ENCODE peak calls at places on chromosomes 6 and 20, in eight cellular contexts. V is mammary epithelial cell, C is aorta, P is A549, Z is endodermal cell, H is cardiac muscle cell, N is K562, X is lower lobe of right lung. Y is an unnamed sample. For H3K4me1, the result is how much of the 10 kb centered on the place peaks cover.

GRCh38 chr6:141488466-141488865 is 644.3 kb upstream of the GJE1 start:
- DNase-seq in X (no peak), N (no peak), V (no peak), P (no peak), H (no peak), Z (no peak), C (no peak), Y (no peak)

GRCh38 chr6:135936606-135937005 is 85.1 kb downstream of the PDE7B start:
- DNase-seq in N (no peak), Z (no peak), H (no peak), C (no peak), V (peak), X (no peak), P (peak), Y (no peak)

GRCh38 chr6:38078671-38079070 is 259.1 kb downstream of the ZFAND3 start:
- DNase-seq in Z (no peak), N (no peak), X (no peak), P (peak), H (no peak), V (no peak), C (no peak), Y (no peak)

GRCh38 chr6:44342052-44342451 is 398 bp upstream of the SPATS1 start:
- DNase-seq in C (no peak), Z (no peak), N (peak), X (no peak), V (no peak), H (no peak), P (no peak), Y (no peak)

GRCh38 chr6:143549630-143550268 is 38.2 kb upstream of the FUCA2 start:
- DNase-seq in C (no peak), H (no peak), Z (no peak), X (no peak), V (peak), N (no peak), P (no peak), Y (no peak)

GRCh38 chr6:37258716-37259115 is 772 bp upstream of the TMEM217 start:
- DNase-seq in C (no peak), N (no peak), Z (no peak), V (no peak), P (no peak), X (no peak), H (no peak), Y (no peak)

GRCh38 chr6:73515204-73516101 is 5.4 kb downstream of the EEF1A1 start:
- DNase-seq in H (peak), Z (peak), V (peak), C (no peak), N (peak), X (no peak), P (peak), Y (peak)

GRCh38 chr6:42448906-42449659 is 2.6 kb downstream of the TRERF1 start:
- DNase-seq in C (no peak), H (no peak), X (no peak), P (no peak), Z (no peak), V (peak), N (no peak), Y (no peak)

GRCh38 chr6:137878810-137879285 is 11.8 kb downstream of the TNFAIP3 start:
- DNase-seq in N (no peak), X (peak), P (no peak), C (no peak), Z (peak), V (no peak), H (peak), Y (peak)

GRCh38 chr20:51906049-51906448 is 103.7 kb upstream of the SALL4 start:
- DNase-seq in N (no peak), V (no peak), C (no peak), Z (no peak), H (no peak), P (no peak), X (no peak), Y (no peak)

DNA sequence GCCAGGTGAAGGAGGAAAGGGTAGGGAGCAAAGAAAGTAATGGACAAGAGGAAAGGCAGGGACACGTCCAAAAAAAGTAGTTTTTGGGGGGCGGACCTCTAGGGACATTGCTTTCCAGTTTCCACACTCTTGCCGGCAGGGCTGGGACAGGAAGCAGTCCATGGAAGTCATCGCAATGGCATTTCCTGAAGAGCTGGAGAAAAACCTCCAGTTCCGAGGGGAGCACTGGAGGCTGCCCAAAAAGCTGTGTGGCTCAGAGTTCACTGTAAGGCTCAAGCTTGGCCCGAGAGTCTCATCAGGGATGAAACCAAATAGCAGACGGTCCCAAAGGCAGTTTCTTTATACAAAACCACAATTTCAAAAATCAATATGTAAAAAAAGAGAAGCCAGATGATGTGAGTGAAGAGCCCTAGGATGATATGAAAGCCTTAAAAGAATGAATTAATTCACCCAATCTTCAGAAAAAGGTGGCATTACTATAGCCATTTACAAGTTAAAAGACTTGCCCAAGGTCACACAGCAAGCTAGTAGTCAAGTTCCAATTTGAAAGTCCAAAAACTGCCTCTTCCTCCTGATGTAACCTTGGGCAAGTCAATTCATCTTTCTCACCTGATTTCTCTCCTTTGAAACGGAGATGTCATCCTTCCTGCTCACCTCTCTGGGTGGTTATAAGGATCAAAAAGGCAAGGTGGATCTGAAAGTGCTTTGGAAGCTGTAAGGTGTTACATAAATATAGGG is 9.2 kb downstream of the BCL2L1 start:
- DNase-seq in N (no peak), Z (no peak), H (no peak), X (peak), P (peak), V (peak), C (peak), Y (no peak)
- H3K4me1 ChIP-seq in N (half or more), Z (under half), H (under half), X (half or more), P (half or more), V (half or more), C (under half), Y (under half)

DNA sequence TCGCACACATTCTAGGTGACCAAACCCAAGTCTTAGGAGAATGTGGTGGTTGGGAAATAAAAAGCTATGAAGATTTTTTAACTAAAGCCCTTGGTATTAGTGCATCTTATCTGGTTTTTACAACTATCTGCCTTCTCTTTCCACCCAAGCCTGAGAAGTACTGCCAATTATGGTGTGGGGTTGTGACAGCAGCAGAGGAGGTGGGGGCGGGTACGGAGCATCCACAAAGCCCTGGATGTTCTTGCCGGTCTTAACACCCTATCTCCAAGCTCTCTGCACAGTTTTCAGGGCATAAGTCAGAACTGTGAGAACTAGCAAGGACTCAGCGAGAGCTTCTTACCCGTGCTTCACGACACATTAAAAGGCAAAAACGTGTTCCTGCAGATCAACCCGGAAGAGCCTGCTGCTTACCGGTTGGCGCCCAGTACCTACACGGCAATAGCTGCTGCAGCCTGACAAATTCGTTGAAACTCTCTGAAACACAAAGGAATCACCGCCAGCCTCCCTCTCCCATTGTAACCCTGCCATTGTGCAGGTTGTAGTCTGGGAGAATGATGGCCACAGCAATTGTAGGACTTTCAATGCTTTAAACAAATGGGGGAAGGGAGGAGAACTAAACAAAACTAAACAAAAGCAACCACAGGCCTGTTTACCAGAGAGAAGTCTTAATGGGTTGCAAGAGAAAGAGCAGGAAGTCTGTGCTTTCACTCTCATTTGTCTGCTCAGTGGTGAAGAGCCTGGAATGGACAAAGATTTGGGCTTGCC is 461.1 kb upstream of the JARID2 start:
- DNase-seq in V (no peak), N (no peak), H (no peak), C (no peak), X (no peak), Z (peak), P (no peak), Y (no peak)
- H3K27ac ChIP-seq in V (no peak), N (no peak), H (no peak), C (no peak), X (no peak), Z (peak), P (no peak), Y (no peak)

GRCh38 chr6:7150381-7151064 is 42.8 kb downstream of the RREB1 start:
- DNase-seq in H (no peak), P (no peak), C (no peak), N (peak), Z (peak), V (no peak), X (no peak), Y (no peak)

GRCh38 chr6:7151381-7151780 is 43.6 kb downstream of the RREB1 start:
- DNase-seq in X (no peak), Z (peak), C (no peak), P (no peak), N (no peak), H (no peak), V (no peak), Y (no peak)

GRCh38 chr6:7153807-7154206 is 46.0 kb downstream of the RREB1 start:
- DNase-seq in P (no peak), Z (peak), C (no peak), N (peak), V (no peak), X (no peak), H (no peak), Y (no peak)

GRCh38 chr6:7154341-7155139 is 46.8 kb downstream of the RREB1 start:
- DNase-seq in X (no peak), Z (no peak), V (no peak), P (no peak), C (no peak), N (no peak), H (no peak), Y (no peak)

GRCh38 chr6:7152467-7152866 is 44.7 kb downstream of the RREB1 start:
- DNase-seq in V (no peak), H (no peak), Z (peak), N (no peak), X (no peak), P (no peak), C (no peak), Y (no peak)
- H3K4me1 ChIP-seq in V (under half), H (under half), Z (under half), N (half or more), X (half or more), P (half or more), C (under half), Y (under half)

DNA sequence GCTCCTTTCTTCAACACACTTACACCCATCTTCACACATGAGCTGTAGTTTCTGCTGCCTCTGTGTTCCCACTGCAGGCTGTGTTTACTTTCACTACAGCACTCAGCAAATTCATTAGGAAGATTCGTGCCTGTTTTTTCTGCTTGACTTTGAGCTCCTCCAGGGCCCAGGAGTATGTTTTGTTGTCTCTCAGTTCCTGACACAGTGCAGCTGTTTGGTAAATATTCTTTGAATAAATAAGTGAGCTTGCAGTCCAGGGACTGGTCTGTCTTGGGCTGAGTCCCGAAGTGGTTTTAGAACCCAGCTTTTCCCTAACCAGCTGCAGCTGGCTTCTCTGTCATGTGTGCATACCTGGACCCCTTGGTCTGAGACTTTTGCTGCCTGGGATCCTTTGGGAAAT is 46.6 kb upstream of the CCN6 start:
- DNase-seq in Z (no peak), N (no peak), V (no peak), X (no peak), H (no peak), P (no peak), C (no peak), Y (no peak)
- H3K27ac ChIP-seq in Z (no peak), N (no peak), V (no peak), X (no peak), H (no peak), P (no peak), C (no peak), Y (no peak)

GRCh38 chr20:719816-720215 is 44.2 kb upstream of the SCRT2 start:
- DNase-seq in X (no peak), V (no peak), P (no peak), H (no peak), Z (no peak), C (no peak), N (no peak), Y (no peak)
- H3K4me1 ChIP-seq in X (under half), V (under half), P (under half), H (under half), Z (under half), C (under half), N (under half), Y (under half)

GRCh38 chr6:105317607-105318533 is 85.0 kb downstream of the PREP start:
- DNase-seq in V (no peak), N (no peak), C (no peak), Z (peak), X (no peak), H (no peak), P (no peak), Y (no peak)
- H3K27ac ChIP-seq in V (peak), N (no peak), C (no peak), Z (no peak), X (no peak), H (no peak), P (no peak), Y (no peak)

GRCh38 chr20:2654384-2654822 is 2.0 kb downstream of the NOP56 start:
- DNase-seq in N (no peak), C (no peak), P (no peak), X (no peak), H (no peak), Z (no peak), V (no peak), Y (no peak)

GRCh38 chr20:2654831-2655230 is 2.4 kb downstream of the NOP56 start:
- DNase-seq in X (no peak), N (no peak), H (no peak), V (no peak), Z (no peak), C (no peak), P (no peak), Y (no peak)

GRCh38 chr20:2652724-2653510 is 485 bp downstream of the NOP56 start:
- DNase-seq in X (peak), V (peak), N (peak), C (no peak), H (peak), Z (no peak), P (no peak), Y (peak)

GRCh38 chr20:2651772-2652723 is at the start of gene NOP56:
- DNase-seq in N (peak), P (peak), X (peak), V (peak), C (peak), Z (peak), H (peak), Y (peak)

DNA sequence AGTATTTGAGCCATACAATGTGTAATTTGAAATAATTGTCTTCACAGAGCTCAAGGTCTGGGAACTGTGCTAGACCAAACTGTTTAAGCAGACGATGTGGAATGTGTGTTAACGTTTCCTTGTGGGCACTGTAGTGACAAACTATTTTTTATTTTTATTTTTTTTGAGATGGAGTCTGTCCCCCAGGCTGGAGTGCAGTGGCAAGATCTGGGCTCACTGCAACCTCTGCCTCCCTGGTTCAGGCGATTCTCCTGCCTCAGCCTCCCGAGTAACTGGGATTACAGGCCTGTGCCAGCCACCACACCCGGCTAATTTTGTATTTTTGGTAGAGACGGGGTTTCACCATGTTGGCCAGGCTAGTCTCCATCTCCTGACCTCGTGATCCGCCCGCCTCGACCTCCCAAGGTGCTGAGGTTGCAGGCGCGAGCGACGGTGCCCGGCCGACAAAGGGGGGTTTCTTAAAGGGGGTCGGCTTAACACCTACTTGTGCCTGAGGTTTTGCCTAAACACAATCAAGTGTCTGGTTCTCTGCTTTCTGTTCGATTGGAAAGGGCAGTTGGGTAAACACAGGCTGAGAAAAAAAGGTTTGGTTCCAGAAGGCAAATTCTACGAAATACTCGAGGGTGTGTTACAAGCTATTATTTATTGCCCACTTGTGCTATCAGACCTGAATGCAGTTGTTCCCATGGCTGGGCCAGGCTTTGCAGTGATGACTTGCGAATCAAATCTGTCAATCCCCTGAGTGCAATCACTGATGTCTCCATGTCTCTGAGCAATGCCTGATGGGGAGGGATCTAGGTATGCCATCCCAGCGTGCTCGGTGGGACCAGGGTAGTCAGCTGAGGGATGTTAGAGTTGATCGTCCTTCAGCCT is 1.3 kb downstream of the NOP56 start:
- DNase-seq in Z (peak), C (no peak), V (no peak), P (no peak), H (no peak), N (no peak), X (no peak), Y (no peak)
- H3K4me1 ChIP-seq in Z (under half), C (under half), V (under half), P (under half), H (under half), N (under half), X (under half), Y (under half)

DNA sequence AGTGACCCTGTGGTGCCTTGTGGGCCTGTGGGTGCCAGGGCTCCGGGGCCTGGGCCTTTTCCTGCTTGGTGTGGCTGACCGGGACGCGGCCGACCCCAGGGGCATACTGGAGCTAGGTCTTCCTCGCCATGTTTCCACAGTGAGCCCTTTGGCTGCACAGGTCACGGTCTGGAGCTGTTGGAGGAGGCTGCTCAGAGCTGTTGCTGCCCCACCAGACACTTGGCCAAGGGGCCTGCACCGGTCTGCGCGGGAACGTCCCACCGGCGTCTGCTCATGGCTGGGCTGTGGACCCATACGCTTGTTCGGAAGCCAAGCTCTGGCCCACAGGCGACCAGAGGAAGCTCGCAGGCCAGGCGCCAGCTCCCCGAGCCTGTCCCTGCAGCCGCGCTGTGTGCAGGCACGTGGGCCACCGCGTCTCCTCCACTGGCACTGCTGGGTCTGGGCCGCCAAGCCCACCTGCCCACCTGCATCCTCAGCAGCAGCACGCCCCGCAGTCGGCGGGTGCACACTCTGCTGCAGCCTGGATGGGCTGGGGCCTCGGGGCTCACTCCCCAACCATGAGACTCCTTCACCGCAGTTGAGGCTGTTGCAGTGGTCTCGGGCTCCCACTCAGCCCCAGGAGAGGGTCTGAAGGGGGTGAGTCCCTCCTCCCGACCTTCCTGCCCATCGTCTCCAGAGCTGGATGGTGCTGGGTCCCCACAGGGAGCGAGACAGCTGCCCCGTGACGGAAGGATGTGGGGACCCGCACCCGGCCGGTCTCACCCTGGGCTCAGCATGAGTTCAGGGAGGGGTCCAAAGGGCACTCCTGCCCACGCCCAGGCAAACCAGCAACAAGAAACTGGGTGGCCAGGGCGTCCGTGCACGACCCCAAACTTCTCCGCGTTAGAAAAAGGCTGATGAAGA is 15.5 kb upstream of the TCFL5 start:
- DNase-seq in P (no peak), Z (peak), H (no peak), X (no peak), N (no peak), C (peak), V (no peak), Y (no peak)
- H3K27ac ChIP-seq in P (no peak), Z (no peak), H (no peak), X (peak), N (no peak), C (peak), V (no peak), Y (no peak)